ENCODE peak calls at places on chromosomes 12 and 14, in seven cellular contexts. K, Y, G, B, J, R and Z are unnamed samples.

GRCh38 chr14:96584199-96584906 is 82.2 kb downstream of the PAPOLA start:
- DNase-seq in K (no peak), Y (no peak), G (no peak), B (peak; percentile 62), J (no peak), R (peak; percentile 13), Z (peak; percentile 48)

GRCh38 chr12:22700126-22700525 is 75.2 kb downstream of the ETNK1 start:
- DNase-seq in K (no peak), Y (no peak), G (no peak), B (peak; percentile 31), J (no peak), R (peak; percentile 32), Z (no peak)

GRCh38 chr12:28645436-28645835 is 455.2 kb downstream of the CCDC91 start:
- DNase-seq in K (no peak), Y (no peak), G (no peak), B (no peak), J (no peak), R (no peak), Z (no peak)

GRCh38 chr12:89693639-89694202 is 14.9 kb downstream of the ATP2B1 start:
- DNase-seq in K (no peak), Y (no peak), G (no peak), B (no peak), J (no peak), R (peak; percentile 18), Z (no peak)

GRCh38 chr12:102167821-102168605 is 29.6 kb downstream of the PMCH start:
- DNase-seq in K (no peak), Y (no peak), G (no peak), B (no peak), J (no peak), R (peak; percentile 5), Z (no peak)

GRCh38 chr12:106854723-106855122 is 80.2 kb downstream of the RIC8B start:
- DNase-seq in K (no peak), Y (no peak), G (no peak), B (no peak), J (no peak), R (no peak), Z (no peak)

GRCh38 chr12:95218852-95219171 is 1.2 kb downstream of the VEZT start:
- DNase-seq in K (peak; percentile 6), Y (no peak), G (peak; percentile 22), B (peak; percentile 51), J (no peak), R (no peak), Z (no peak)

GRCh38 chr12:114697741-114698565 is 14.0 kb upstream of the TBX3 start:
- DNase-seq in K (no peak), Y (no peak), G (no peak), B (no peak), J (no peak), R (no peak), Z (peak; percentile 58)

GRCh38 chr12:22529281-22530060 is 14.9 kb downstream of the C2CD5 start:
- DNase-seq in K (no peak), Y (no peak), G (peak; percentile 5), B (peak; percentile 62), J (no peak), R (peak; percentile 29), Z (no peak)

GRCh38 chr14:22973217-22974032 is 8.9 kb downstream of the AJUBA start:
- DNase-seq in K (no peak), Y (no peak), G (peak; percentile 32), B (peak; percentile 79), J (no peak), R (peak; percentile 81), Z (no peak)

GRCh38 chr12:14193623-14194022 is 171.9 kb upstream of the ATF7IP start:
- DNase-seq in K (no peak), Y (no peak), G (no peak), B (no peak), J (no peak), R (no peak), Z (no peak)

GRCh38 chr12:121423253-121423652 is 23.3 kb downstream of the RNF34 start:
- DNase-seq in K (no peak), Y (no peak), G (no peak), B (no peak), J (no peak), R (no peak), Z (no peak)

GRCh38 chr12:49687941-49688340 is 19.3 kb downstream of the FMNL3 start:
- DNase-seq in K (no peak), Y (no peak), G (no peak), B (no peak), J (no peak), R (no peak), Z (no peak)

GRCh38 chr14:65704850-65705249 is 292.3 kb downstream of the FUT8 start:
- DNase-seq in K (no peak), Y (no peak), G (no peak), B (no peak), J (no peak), R (peak; percentile 29), Z (no peak)

GRCh38 chr14:55446833-55447232 is 6.4 kb upstream of the TBPL2 start:
- DNase-seq in K (no peak), Y (no peak), G (no peak), B (peak; percentile 31), J (no peak), R (peak; percentile 90), Z (no peak)

GRCh38 chr12:10721654-10722501 is 1.2 kb downstream of the YBX3 start:
- DNase-seq in K (peak; percentile 3), Y (no peak), G (peak; percentile 23), B (peak; percentile 95), J (peak; percentile 98), R (peak; percentile 99), Z (peak; percentile 96)